ENCODE peak calls at places on chromosome 17, in ten cellular contexts. T is thoracic aorta; X is small intestine; J is stimulated activated CD4-positive, alpha-beta T cell treated with anti-CD3 and anti-CD28 coated beads, Interleukin-1b, Interleukin-23, amount 100 ng/mL, for 24 hours; G is stimulated activated CD8-positive, alpha-beta memory T cell treated with anti-CD3 and anti-CD28 coated beads, Interleukin-2, amount 100 ng/mL, for 1 hour; B is NCI-H1436; V is GM04504; U is central memory CD4-positive, alpha-beta T cell; A is AG08395; R is myocyte. H is an unnamed sample.

GRCh38 chr17:80527016-80527645 is 17.5 kb upstream of the RPTOR start:
- DNase-seq in T (no peak), X (no peak), J (no peak), G (no peak), B (no peak), V (no peak), U (no peak), A (peak; percentile 62), R (no peak), H (no peak)

GRCh38 chr17:10698116-10698818 is 873 bp downstream of the ADPRM start:
- DNase-seq in T (no peak), X (peak; percentile 16), J (no peak), G (no peak), B (no peak), V (no peak), U (no peak), A (peak; percentile 41), R (peak; percentile 40), H (no peak)

GRCh38 chr17:78168906-78169793 is 769 bp downstream of the SYNGR2 start:
- DNase-seq in T (no peak), X (peak; percentile 82), J (peak; percentile 42), G (no peak), B (no peak), V (no peak), U (peak; percentile 52), A (peak; percentile 79), R (peak; percentile 71), H (peak; percentile 75)

GRCh38 chr17:48483471-48484131 is 47.2 kb downstream of the HOXB1 start:
- DNase-seq in T (no peak), X (no peak), J (no peak), G (no peak), B (no peak), V (peak; percentile 97), U (no peak), A (peak; percentile 91), R (peak; percentile 99), H (no peak)

GRCh38 chr17:80456465-80457235 is 19.8 kb downstream of the NPTX1 start:
- DNase-seq in T (no peak), X (no peak), J (no peak), G (no peak), B (no peak), V (no peak), U (no peak), A (peak; percentile 34), R (peak; percentile 94), H (no peak)

GRCh38 chr17:49910094-49910857 is 58.7 kb upstream of the DLX4 start:
- DNase-seq in T (no peak), X (peak; percentile 11), J (no peak), G (no peak), B (no peak), V (no peak), U (no peak), A (no peak), R (no peak), H (no peak)

GRCh38 chr17:35568561-35568960 is 7.9 kb upstream of the SLFN14 start:
- DNase-seq in T (no peak), X (peak; percentile 71), J (no peak), G (no peak), B (no peak), V (no peak), U (peak; percentile 16), A (peak; percentile 55), R (peak; percentile 31), H (no peak)

GRCh38 chr17:31435581-31435980 is 44.1 kb downstream of the RAB11FIP4 start:
- DNase-seq in T (no peak), X (no peak), J (no peak), G (no peak), B (no peak), V (no peak), U (no peak), A (no peak), R (no peak), H (no peak)

GRCh38 chr17:19645608-19646250 is 2.8 kb upstream of the ALDH3A2 start:
- DNase-seq in T (no peak), X (peak; percentile 54), J (peak; percentile 4), G (peak; percentile 2), B (peak; percentile 39), V (no peak), U (peak; percentile 21), A (no peak), R (peak; percentile 22), H (peak; percentile 33)

GRCh38 chr17:80198144-80198661 is 21.9 kb downstream of the SGSH start:
- DNase-seq in T (no peak), X (no peak), J (no peak), G (no peak), B (no peak), V (no peak), U (no peak), A (no peak), R (peak; percentile 42), H (no peak)

GRCh38 chr17:14135906-14136590 is 66.7 kb downstream of the COX10 start:
- DNase-seq in T (no peak), X (no peak), J (no peak), G (no peak), B (no peak), V (no peak), U (no peak), A (no peak), R (no peak), H (no peak)

GRCh38 chr17:40122466-40122943 is 734 bp downstream of the MSL1 start:
- DNase-seq in T (no peak), X (peak; percentile 33), J (no peak), G (no peak), B (no peak), V (no peak), U (no peak), A (peak; percentile 31), R (peak; percentile 52), H (peak; percentile 43)

GRCh38 chr17:72422505-72423285 is 301.9 kb downstream of the SOX9 start:
- DNase-seq in T (no peak), X (peak; percentile 95), J (no peak), G (no peak), B (no peak), V (peak; percentile 90), U (no peak), A (peak; percentile 95), R (peak; percentile 97), H (no peak)

GRCh38 chr17:69480197-69480596 is 65.7 kb downstream of the MAP2K6 start:
- DNase-seq in T (no peak), X (no peak), J (no peak), G (no peak), B (no peak), V (no peak), U (no peak), A (no peak), R (no peak), H (no peak)

GRCh38 chr17:59963738-59964454 is 644 bp downstream of the RNFT1 start:
- DNase-seq in T (no peak), X (peak; percentile 58), J (peak; percentile 21), G (peak; percentile 13), B (peak; percentile 12), V (peak; percentile 28), U (no peak), A (peak; percentile 54), R (peak; percentile 77), H (peak; percentile 63)

GRCh38 chr17:82246365-82247174 is 17.7 kb downstream of the SLC16A3 start:
- DNase-seq in T (no peak), X (no peak), J (no peak), G (no peak), B (peak; percentile 58), V (no peak), U (no peak), A (peak; percentile 41), R (peak; percentile 77), H (no peak)

GRCh38 chr17:64118452-64118979 is 11.4 kb downstream of the ERN1 start:
- DNase-seq in T (peak; percentile 6), X (peak; percentile 51), J (no peak), G (no peak), B (no peak), V (no peak), U (no peak), A (no peak), R (peak; percentile 84), H (no peak)

GRCh38 chr17:560379-560935 is 154.2 kb downstream of the VPS53 start:
- DNase-seq in T (no peak), X (no peak), J (no peak), G (no peak), B (no peak), V (no peak), U (no peak), A (peak; percentile 31), R (peak; percentile 52), H (no peak)

GRCh38 chr17:78359216-78359935 is 501 bp downstream of the SOCS3 start:
- DNase-seq in T (no peak), X (no peak), J (no peak), G (no peak), B (no peak), V (no peak), U (no peak), A (peak; percentile 48), R (no peak), H (no peak)

GRCh38 chr17:8662973-8663372 is 32.4 kb upstream of the MYH10 start:
- DNase-seq in T (no peak), X (no peak), J (no peak), G (no peak), B (no peak), V (no peak), U (no peak), A (no peak), R (no peak), H (no peak)

GRCh38 chr17:36066365-36066945 is 2.4 kb downstream of the CCL18 start:
- DNase-seq in T (no peak), X (peak; percentile 30), J (no peak), G (no peak), B (no peak), V (no peak), U (no peak), A (no peak), R (no peak), H (no peak)

GRCh38 chr17:62892870-62893338 is 73.1 kb upstream of the TANC2 start:
- DNase-seq in T (no peak), X (no peak), J (no peak), G (no peak), B (peak; percentile 6), V (peak; percentile 57), U (peak; percentile 3), A (peak; percentile 68), R (no peak), H (no peak)